ENCODE peak calls at places on chromosome 6, in five cellular contexts. H is ovary; N is CD8-positive, alpha-beta T cell; M is fibroblast of villous mesenchyme; U is HL-60. S is an unnamed sample.

GRCh38 chr6:19492631-19493030 is 344.5 kb upstream of the ID4 start:
- DNase-seq in H (no peak), M (no peak), N (no peak), U (no peak), S (no peak)

GRCh38 chr6:134093007-134093573 is 40.7 kb upstream of the SLC2A12 start:
- DNase-seq in N (no peak), M (no peak), U (no peak), H (no peak), S (no peak)

GRCh38 chr6:132414761-132415160 is 13.5 kb upstream of the MOXD1 start:
- DNase-seq in M (no peak), U (no peak), H (no peak), N (no peak), S (no peak)

GRCh38 chr6:144006731-144007454 is 1.2 kb downstream of the PLAGL1 start:
- DNase-seq in H (peak), U (no peak), M (peak), N (no peak), S (peak)

GRCh38 chr6:129860901-129861665 is at the start of gene TMEM244:
- DNase-seq in M (peak), H (no peak), U (no peak), N (no peak), S (no peak)

GRCh38 chr6:2733324-2733723 is 17.4 kb downstream of the MYLK4 start:
- DNase-seq in U (peak), H (no peak), N (peak), M (no peak), S (peak)

GRCh38 chr6:113607821-113608545 is 249.2 kb upstream of the MARCKS start:
- DNase-seq in H (no peak), M (no peak), U (no peak), N (no peak), S (no peak)

GRCh38 chr6:141700836-141701235 is 431.9 kb upstream of the GJE1 start:
- DNase-seq in H (no peak), N (no peak), U (no peak), M (peak), S (no peak)

GRCh38 chr6:124984668-124985338 is 22.6 kb downstream of the RNF217 start:
- DNase-seq in M (peak), N (no peak), U (no peak), H (no peak), S (no peak)

GRCh38 chr6:40387871-40388264 is 199.3 kb downstream of the LRFN2 start:
- DNase-seq in H (no peak), N (no peak), U (no peak), M (no peak), S (no peak)

GRCh38 chr6:136719280-136720044 is 72.8 kb downstream of the MAP3K5 start:
- DNase-seq in N (no peak), M (no peak), U (no peak), H (no peak), S (no peak)

GRCh38 chr6:67287566-67287965 is 1347.5 kb upstream of the ADGRB3 start:
- DNase-seq in N (no peak), M (no peak), U (no peak), H (no peak), S (no peak)

DNA sequence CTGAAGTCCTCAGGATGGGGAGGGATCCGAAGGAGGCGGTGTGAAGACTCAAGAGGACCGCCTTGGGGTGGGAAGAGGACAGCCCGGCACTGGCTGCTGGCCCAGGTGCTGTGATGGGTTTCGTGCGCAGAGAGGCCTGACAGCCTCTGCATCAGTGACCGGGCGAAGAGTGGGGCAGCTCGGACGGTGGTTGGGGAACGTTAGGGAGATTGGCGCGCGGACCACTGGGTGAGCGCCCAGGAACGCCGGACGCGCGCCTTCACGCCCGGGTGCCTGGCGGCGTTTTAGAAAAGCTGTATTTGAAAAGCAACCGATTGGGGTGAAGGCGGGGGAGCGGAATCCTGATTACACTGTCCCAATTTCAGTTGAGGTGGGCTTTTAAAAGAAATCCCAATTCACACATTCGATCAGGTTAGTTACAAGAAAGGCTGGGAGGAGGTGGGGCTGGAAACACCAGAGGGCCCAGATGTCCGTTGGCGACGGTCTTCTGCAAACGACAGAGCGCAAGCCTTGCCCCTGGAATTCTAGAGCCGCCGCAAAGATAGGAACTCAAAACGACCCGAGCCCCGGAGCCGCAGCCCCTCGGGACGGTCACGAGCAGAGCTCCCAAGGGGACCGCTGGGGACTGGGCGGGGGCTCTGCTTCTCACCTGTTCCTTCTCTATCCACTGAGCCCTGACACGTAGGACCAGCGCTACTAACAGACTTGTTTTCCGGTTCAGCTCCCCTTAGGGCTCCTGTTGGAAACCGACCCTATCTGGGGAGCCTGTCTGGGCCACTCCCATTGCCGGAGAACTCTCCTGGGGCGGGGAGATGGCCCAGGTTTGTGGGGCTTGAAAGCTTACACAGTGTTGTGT is 8.5 kb upstream of the TRIM40 start:
- DNase-seq in U (no peak), M (no peak), H (no peak), N (no peak), S (no peak)
- H3K4me3 ChIP-seq in U (no peak), M (no peak), H (no peak), N (no peak), S (peak)

DNA sequence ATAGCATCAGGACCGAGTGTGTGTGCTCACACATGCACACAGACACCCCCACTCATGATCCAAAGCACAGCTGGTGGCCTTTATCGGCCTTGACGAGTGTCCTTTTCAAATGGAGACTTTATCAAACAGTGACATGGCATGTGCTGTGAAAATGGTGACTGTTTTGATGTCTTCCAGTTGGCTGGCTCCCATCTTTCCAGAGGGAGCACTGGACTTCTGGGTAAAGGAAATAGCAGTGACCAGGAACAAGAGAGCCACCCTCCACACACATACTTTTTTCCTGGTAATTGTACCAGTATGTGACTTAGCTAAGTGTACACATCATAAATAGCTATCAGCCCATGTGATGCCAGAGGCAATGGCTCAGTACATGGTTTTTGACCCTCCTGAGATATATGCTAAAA is 52.7 kb downstream of the ZDHHC14 start:
- DNase-seq in N (no peak), M (no peak), H (no peak), U (no peak), S (peak)
- H3K4me3 ChIP-seq in N (no peak), M (no peak), H (no peak), U (no peak), S (no peak)

DNA sequence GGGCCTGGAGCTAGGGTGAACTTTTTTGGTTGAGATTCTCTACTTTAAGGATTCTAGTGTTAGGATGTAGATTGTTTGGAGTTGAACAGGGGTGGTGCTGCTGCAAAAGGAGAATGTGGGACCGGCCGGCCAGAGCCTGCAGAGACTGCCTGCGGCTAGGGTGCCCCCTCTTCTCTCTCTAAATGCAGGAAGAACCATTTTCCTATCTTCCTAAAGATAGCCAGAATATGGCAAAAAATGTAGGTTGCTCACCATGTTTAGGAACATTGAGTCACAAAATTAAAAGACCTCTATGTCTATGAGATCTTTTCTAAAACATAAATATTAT is 39.5 kb downstream of the BICRAL start:
- DNase-seq in N (no peak), H (no peak), M (no peak), U (no peak), S (no peak)
- H3K4me3 ChIP-seq in N (no peak), H (no peak), M (no peak), U (no peak), S (peak)

DNA sequence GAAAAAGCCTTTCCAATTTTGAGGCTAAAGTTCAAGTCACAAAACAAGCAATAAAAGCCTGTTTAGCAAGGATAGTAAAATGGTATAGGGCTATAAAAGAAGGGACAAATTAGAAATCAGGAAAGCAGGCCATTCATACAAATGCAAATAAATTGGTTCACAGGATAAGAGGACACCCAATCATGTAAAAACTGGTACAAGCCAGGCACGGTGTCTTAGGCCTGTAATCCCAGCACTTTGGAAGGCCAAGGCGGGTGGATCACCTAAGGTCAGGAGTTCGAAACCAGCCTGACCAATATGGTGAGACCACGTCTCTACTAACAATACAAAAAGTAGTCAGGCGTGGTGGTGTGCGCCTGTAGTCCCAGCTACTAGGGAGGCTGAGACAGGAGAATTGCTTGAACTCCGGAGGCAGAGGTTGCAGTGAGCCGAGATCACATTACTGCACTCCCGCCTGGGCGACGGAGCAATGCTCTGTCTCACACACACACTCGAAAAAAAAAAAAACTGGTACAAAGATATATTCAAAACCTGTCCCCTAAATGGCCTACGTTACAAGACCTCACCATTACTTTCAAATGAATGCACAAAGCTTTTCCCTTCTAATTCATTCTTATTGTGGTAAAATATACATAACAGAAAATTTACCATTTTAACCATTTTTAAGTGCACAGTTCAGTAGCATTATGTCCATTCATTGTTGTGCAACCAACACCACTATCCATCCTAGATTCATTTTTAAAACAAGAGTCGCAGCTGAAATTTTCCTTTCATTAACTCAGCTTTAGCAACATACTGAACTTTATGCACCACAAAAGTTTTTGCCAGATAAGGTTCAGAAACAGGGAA is 1.1 kb upstream of the FAM135A start:
- DNase-seq in H (no peak), M (no peak), N (no peak), U (no peak), S (no peak)
- H3K4me3 ChIP-seq in H (peak), M (peak), N (peak), U (peak), S (peak)

DNA sequence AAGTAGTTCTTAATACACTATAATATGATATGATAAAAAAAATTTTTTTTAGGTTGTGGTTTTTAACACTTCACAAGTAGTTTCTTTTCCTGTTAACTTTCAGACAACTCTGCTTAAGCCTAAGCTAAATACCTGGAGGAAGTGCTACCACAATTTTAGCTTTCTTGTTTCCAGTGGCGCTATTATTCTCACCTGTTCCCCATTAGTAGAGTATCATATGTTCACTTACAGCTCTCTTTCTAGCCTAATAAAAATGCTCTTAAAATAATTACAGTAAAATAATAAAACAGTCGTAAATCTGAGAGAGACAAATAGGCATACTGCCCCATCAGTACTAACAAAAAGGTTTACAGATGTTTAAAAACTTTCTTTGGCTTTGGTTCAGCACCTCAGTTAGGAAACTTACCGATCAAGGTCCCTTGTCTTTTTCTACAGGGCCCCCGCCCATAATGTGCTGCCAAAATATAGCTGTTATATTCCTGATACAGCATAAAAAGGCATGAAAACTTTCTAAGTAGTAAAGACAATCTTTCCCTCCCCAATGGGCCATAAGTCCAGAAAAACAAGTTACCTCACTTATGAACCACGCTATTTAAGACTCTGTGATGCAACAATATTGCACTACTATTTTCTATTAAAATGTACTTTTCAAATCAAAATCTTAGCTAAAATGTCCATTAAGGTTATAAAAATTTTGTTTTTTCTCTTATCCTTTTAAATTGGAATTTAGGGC is 57.9 kb downstream of the SESN1 start:
- DNase-seq in U (no peak), N (no peak), M (peak), H (no peak), S (no peak)
- H3K4me3 ChIP-seq in U (no peak), N (no peak), M (no peak), H (no peak), S (no peak)

GRCh38 chr6:96381246-96381645 is 140.4 kb upstream of the UFL1 start:
- DNase-seq in U (no peak), N (no peak), M (no peak), H (no peak), S (no peak)
- H3K4me3 ChIP-seq in U (no peak), N (no peak), M (no peak), H (no peak), S (no peak)

GRCh38 chr6:116872771-116873170 is 4.3 kb upstream of the RFX6 start:
- DNase-seq in H (no peak), N (no peak), U (no peak), M (no peak), S (no peak)

GRCh38 chr6:116876107-116876506 is 935 bp upstream of the RFX6 start:
- DNase-seq in H (no peak), N (no peak), U (no peak), M (no peak), S (no peak)

GRCh38 chr6:116876635-116877611 is at the start of gene RFX6:
- DNase-seq in N (no peak), U (no peak), M (no peak), H (no peak), S (no peak)

GRCh38 chr6:116881236-116881635 is 4.2 kb downstream of the RFX6 start:
- DNase-seq in U (no peak), M (peak), H (no peak), N (no peak), S (no peak)

DNA sequence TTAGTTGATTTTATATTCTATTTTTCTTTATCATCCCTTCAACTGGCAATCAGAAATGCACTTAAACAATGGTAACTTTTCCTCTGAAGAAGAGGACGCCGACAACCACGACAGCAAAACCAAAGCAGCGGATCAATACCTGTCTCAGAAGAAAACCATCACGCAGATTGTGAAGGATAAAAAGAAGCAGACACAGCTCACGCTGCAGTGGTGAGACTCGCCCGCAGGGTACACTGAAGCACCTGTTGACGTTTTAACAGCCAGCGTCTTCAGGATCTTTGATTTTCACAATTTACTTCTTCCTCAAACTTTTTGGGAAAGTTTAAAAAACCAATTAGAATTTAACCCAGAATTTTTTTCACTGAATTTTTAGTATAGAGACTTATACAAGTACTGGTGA is 701 bp downstream of the RFX6 start:
- DNase-seq in U (no peak), N (no peak), M (no peak), H (no peak), S (no peak)
- H3K4me3 ChIP-seq in U (no peak), N (no peak), M (no peak), H (no peak), S (no peak)

GRCh38 chr6:28825732-28826293 is 98.0 kb downstream of the TRIM27 start:
- DNase-seq in M (no peak), H (no peak), U (no peak), N (no peak), S (no peak)
- H3K4me3 ChIP-seq in M (no peak), H (no peak), U (no peak), N (no peak), S (no peak)

GRCh38 chr6:107716688-107717089 is 107.4 kb downstream of the SCML4 start:
- DNase-seq in N (peak), H (no peak), M (peak), U (peak), S (no peak)
- H3K4me3 ChIP-seq in N (no peak), H (no peak), M (no peak), U (peak), S (no peak)

GRCh38 chr6:17418281-17419188 is 25.1 kb downstream of the CAP2 start:
- DNase-seq in M (peak), U (no peak), N (no peak), H (no peak), S (no peak)
- H3K4me3 ChIP-seq in M (peak), U (no peak), N (no peak), H (no peak), S (peak)